ENCODE peak calls at places on chromosomes 7 and 10, in four cellular contexts. K is WTC11, T is HEK293T, F is K562. J is an unnamed sample.

GRCh38 chr7:387132-388022 is 97.4 kb downstream of the FOXL3 start:
- DNase-seq in K (no peak), T (no peak), F (no peak), J (no peak)

GRCh38 chr10:125982256-125982948 is 86.0 kb downstream of the FANK1 start:
- DNase-seq in K (peak), T (peak), F (no peak), J (peak)

GRCh38 chr10:102152545-102152890 is 329 bp downstream of the NOLC1 start:
- DNase-seq in K (no peak), T (peak), F (no peak), J (no peak)

GRCh38 chr7:35565927-35566326 is 129.0 kb downstream of the HERPUD2 start:
- DNase-seq in K (no peak), T (no peak), F (no peak), J (no peak)

GRCh38 chr7:129436335-129436923 is 2.2 kb downstream of the STRIP2 start:
- DNase-seq in K (no peak), T (no peak), F (no peak), J (no peak)

GRCh38 chr7:131327049-131327625 is 539 bp upstream of the MKLN1 start:
- DNase-seq in K (no peak), T (peak), F (peak), J (peak)

GRCh38 chr7:16086743-16087142 is 334.6 kb downstream of the CRPPA start:
- DNase-seq in K (no peak), T (no peak), F (no peak), J (no peak)

GRCh38 chr10:21334891-21335696 is 190.4 kb downstream of the SKIDA1 start:
- DNase-seq in K (no peak), T (no peak), F (peak), J (peak)

GRCh38 chr10:69477968-69478597 is 26.8 kb downstream of the TSPAN15 start:
- DNase-seq in K (no peak), T (no peak), F (no peak), J (no peak)

GRCh38 chr7:29337628-29338116 is 143.1 kb downstream of the CHN2 start:
- DNase-seq in K (no peak), T (no peak), F (no peak), J (no peak)

GRCh38 chr7:155361363-155361680 is 63.6 kb downstream of the INSIG1 start:
- DNase-seq in K (no peak), T (no peak), F (no peak), J (no peak)

GRCh38 chr7:155358066-155358947 is 60.6 kb downstream of the INSIG1 start:
- DNase-seq in K (no peak), T (no peak), F (no peak), J (no peak)

GRCh38 chr7:155357573-155358041 is 59.9 kb downstream of the INSIG1 start:
- DNase-seq in K (no peak), T (no peak), F (no peak), J (no peak)

GRCh38 chr7:155360495-155361362 is 63.1 kb downstream of the INSIG1 start:
- DNase-seq in K (no peak), T (no peak), F (no peak), J (no peak)

GRCh38 chr7:155358948-155359712 is 61.5 kb downstream of the INSIG1 start:
- DNase-seq in K (no peak), T (no peak), F (no peak), J (no peak)
- TF ChIP-seq ELF4 in K (no peak), T (no peak), F (no peak), J (no peak)

DNA sequence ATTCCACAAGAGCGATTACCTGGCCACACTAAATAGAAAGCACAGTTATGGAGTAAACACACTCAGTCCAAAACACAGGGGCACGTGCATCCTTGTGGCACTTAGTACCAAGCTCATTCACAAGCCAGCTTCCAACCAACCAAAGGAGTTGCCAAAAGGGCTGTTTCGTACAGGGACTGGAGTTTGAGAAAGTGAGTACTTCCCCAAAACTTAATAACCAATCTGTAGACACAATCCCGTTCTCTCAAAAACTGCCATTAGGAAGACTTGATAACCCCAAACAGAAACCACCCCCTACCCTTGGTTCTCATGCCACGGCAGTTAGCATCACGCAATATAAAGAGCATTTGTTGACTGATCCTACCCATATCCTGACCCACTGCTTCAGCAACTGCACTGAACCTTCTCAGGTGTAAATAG is 166.2 kb upstream of the ASAH2 start:
- DNase-seq in K (no peak), T (no peak), F (no peak), J (no peak)
- TF ChIP-seq ELF4 in K (no peak), T (no peak), F (no peak), J (no peak)

GRCh38 chr7:30917216-30917893 is 5.7 kb downstream of the AQP1 start:
- DNase-seq in K (no peak), T (no peak), F (no peak), J (no peak)
- TF ChIP-seq ELF4 in K (no peak), T (no peak), F (no peak), J (no peak)

DNA sequence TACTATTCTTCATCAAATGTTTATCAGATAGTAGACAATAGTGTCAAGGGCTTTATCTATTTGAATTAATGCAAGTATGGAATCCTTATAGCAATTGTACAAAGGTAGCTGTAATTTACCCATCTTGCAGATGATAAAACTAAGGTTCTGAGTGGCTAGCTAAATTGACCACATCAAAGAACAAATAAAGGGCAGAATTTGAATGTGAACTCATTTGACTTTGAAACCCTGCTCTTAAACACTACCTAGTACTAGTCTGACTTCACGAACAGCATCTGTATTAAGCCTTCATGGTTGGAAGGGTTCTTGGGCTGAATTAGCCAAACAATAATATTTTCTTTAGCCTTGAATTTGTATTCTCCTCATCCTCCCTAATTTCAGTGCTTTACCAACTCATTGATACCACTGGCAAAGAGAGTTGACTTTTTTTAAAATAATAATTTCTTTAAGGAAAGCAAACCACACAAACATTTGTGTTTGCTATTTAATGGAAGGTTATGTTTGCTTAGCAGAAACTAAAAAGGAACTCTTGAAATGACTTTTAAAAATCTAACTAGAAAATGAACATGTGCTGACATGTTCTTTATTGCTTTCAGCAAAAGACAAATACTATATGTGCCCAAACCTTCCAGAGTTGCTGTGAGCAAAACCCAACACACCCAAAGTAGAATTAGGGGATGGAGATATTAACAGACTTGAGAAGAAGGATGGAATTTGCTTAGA is 322.6 kb downstream of the RNLS start:
- DNase-seq in K (no peak), T (no peak), F (no peak), J (no peak)
- TF ChIP-seq ELF4 in K (no peak), T (no peak), F (no peak), J (no peak)